ENCODE peak calls at places on chromosomes 7 and 10, in eight cellular contexts. D is WTC11, J is aorta, H is NCI-H82, L is tibial nerve, A is anterior cingulate cortex, V is ELR, W is NCI-H1417. E is an unnamed sample.

GRCh38 chr10:816958-817357 is 114.5 kb downstream of the LARP4B start:
- DNase-seq in D (no peak), J (no peak), H (no peak), L (no peak), A (no peak), V (no peak), W (no peak), E (no peak)

GRCh38 chr10:125004571-125005311 is 62.8 kb downstream of the ZRANB1 start:
- DNase-seq in D (peak; percentile 6), J (no peak), H (no peak), L (no peak), A (no peak), V (no peak), W (no peak), E (no peak)

GRCh38 chr10:117000580-117000979 is 4.4 kb downstream of the SHTN1 start:
- DNase-seq in D (no peak), J (no peak), H (no peak), L (no peak), A (no peak), V (no peak), W (no peak), E (peak; percentile 75)

GRCh38 chr10:78750418-78750817 is 318.3 kb upstream of the ZMIZ1 start:
- DNase-seq in D (no peak), J (no peak), H (no peak), L (no peak), A (no peak), V (no peak), W (no peak), E (no peak)

GRCh38 chr7:72243329-72243728 is 168.8 kb downstream of the CALN1 start:
- DNase-seq in D (no peak), J (no peak), H (no peak), L (no peak), A (no peak), V (no peak), W (no peak), E (no peak)

GRCh38 chr10:132448248-132448731 is 51.3 kb downstream of the PWWP2B start:
- DNase-seq in D (peak; percentile 84), J (peak; percentile 89), H (peak; percentile 54), L (peak; percentile 55), A (no peak), V (peak; percentile 48), W (no peak), E (no peak)

GRCh38 chr7:112202819-112203218 is 3.4 kb downstream of the DOCK4 start:
- DNase-seq in D (no peak), J (peak; percentile 79), H (peak; percentile 62), L (peak; percentile 44), A (no peak), V (peak; percentile 35), W (peak; percentile 51), E (peak; percentile 87)

GRCh38 chr10:97454330-97455036 is 8.5 kb downstream of the ZDHHC16 start:
- DNase-seq in D (no peak), J (no peak), H (peak; percentile 18), L (peak; percentile 66), A (no peak), V (no peak), W (no peak), E (peak; percentile 8)

GRCh38 chr7:64686493-64687184 is 20.7 kb downstream of the ZNF107 start:
- DNase-seq in D (no peak), J (no peak), H (no peak), L (no peak), A (no peak), V (no peak), W (no peak), E (peak; percentile 33)

GRCh38 chr7:76108540-76109233 is 60.8 kb downstream of the MDH2 start:
- DNase-seq in D (no peak), J (no peak), H (no peak), L (peak; percentile 25), A (no peak), V (peak; percentile 37), W (no peak), E (peak; percentile 86)

GRCh38 chr7:43758029-43758860 is at the start of gene BLVRA:
- DNase-seq in D (peak; percentile 73), J (peak; percentile 90), H (peak; percentile 78), L (peak; percentile 43), A (no peak), V (peak; percentile 59), W (peak; percentile 84), E (peak; percentile 71)

GRCh38 chr10:293636-294035 is 158.4 kb downstream of the ZMYND11 start:
- DNase-seq in D (no peak), J (no peak), H (no peak), L (no peak), A (no peak), V (no peak), W (no peak), E (no peak)

GRCh38 chr10:103983367-103983911 is 16.5 kb downstream of the SLK start:
- DNase-seq in D (no peak), J (no peak), H (peak; percentile 34), L (no peak), A (no peak), V (peak; percentile 31), W (no peak), E (peak; percentile 9)

GRCh38 chr10:69847883-69848282 is 46.2 kb downstream of the COL13A1 start:
- DNase-seq in D (no peak), J (no peak), H (peak; percentile 30), L (no peak), A (no peak), V (peak; percentile 50), W (no peak), E (no peak)

GRCh38 chr7:133887459-133887858 is 239.7 kb upstream of the LRGUK start:
- DNase-seq in D (no peak), J (no peak), H (peak; percentile 68), L (no peak), A (no peak), V (peak; percentile 22), W (no peak), E (peak; percentile 77)

GRCh38 chr10:21511931-21512330 is 13.6 kb downstream of the SKIDA1 start:
- DNase-seq in D (no peak), J (no peak), H (no peak), L (no peak), A (no peak), V (no peak), W (no peak), E (no peak)

GRCh38 chr7:50262916-50263690 is 41.4 kb upstream of the IKZF1 start:
- DNase-seq in D (no peak), J (no peak), H (no peak), L (no peak), A (no peak), V (no peak), W (no peak), E (peak; percentile 13)